ENCODE peak calls at places on chromosome 18, in four cellular contexts. One of them, this sample, is unnamed.

GRCh38 chr18:22001912-22002487 is 167.4 kb upstream of the GATA6 start:
- DNase-seq in AG09319: no peak
- DNase-seq in kidney epithelial cell: no peak
- DNase-seq in hepatocyte: peak
- DNase-seq in this sample: no peak

GRCh38 chr18:75588412-75588811 is 160.9 kb upstream of the SMIM21 start:
- DNase-seq in AG09319: no peak
- DNase-seq in kidney epithelial cell: no peak
- DNase-seq in hepatocyte: no peak
- DNase-seq in this sample: no peak

GRCh38 chr18:2955966-2956521 is 56.9 kb downstream of the LPIN2 start:
- DNase-seq in AG09319: peak
- DNase-seq in hepatocyte: no peak
- DNase-seq in kidney epithelial cell: no peak
- DNase-seq in this sample: no peak

GRCh38 chr18:48683661-48684060 is 144.8 kb downstream of the CTIF start:
- DNase-seq in AG09319: no peak
- DNase-seq in hepatocyte: no peak
- DNase-seq in kidney epithelial cell: no peak
- DNase-seq in this sample: no peak

GRCh38 chr18:76459687-76460350 is 35.2 kb downstream of the ZNF516 start:
- DNase-seq in hepatocyte: peak
- DNase-seq in kidney epithelial cell: peak
- DNase-seq in AG09319: peak
- DNase-seq in this sample: no peak

GRCh38 chr18:67515987-67516431 is 511 bp downstream of the DSEL start:
- DNase-seq in hepatocyte: peak
- DNase-seq in AG09319: peak
- DNase-seq in kidney epithelial cell: peak
- DNase-seq in this sample: peak

GRCh38 chr18:44887227-44887631 is 206.5 kb downstream of the SETBP1 start:
- DNase-seq in AG09319: no peak
- DNase-seq in kidney epithelial cell: peak
- DNase-seq in hepatocyte: peak
- DNase-seq in this sample: no peak

GRCh38 chr18:3313685-3314084 is 51.8 kb downstream of the MYL12B start:
- DNase-seq in kidney epithelial cell: no peak
- DNase-seq in AG09319: no peak
- DNase-seq in hepatocyte: no peak
- DNase-seq in this sample: no peak

GRCh38 chr18:74898965-74899364 is 301.3 kb downstream of the ZNF407 start:
- DNase-seq in hepatocyte: no peak
- DNase-seq in kidney epithelial cell: peak
- DNase-seq in AG09319: no peak
- DNase-seq in this sample: no peak

GRCh38 chr18:68438983-68439382 is 275.9 kb downstream of the TMX3 start:
- DNase-seq in AG09319: peak
- DNase-seq in hepatocyte: no peak
- DNase-seq in kidney epithelial cell: no peak
- DNase-seq in this sample: no peak

DNA sequence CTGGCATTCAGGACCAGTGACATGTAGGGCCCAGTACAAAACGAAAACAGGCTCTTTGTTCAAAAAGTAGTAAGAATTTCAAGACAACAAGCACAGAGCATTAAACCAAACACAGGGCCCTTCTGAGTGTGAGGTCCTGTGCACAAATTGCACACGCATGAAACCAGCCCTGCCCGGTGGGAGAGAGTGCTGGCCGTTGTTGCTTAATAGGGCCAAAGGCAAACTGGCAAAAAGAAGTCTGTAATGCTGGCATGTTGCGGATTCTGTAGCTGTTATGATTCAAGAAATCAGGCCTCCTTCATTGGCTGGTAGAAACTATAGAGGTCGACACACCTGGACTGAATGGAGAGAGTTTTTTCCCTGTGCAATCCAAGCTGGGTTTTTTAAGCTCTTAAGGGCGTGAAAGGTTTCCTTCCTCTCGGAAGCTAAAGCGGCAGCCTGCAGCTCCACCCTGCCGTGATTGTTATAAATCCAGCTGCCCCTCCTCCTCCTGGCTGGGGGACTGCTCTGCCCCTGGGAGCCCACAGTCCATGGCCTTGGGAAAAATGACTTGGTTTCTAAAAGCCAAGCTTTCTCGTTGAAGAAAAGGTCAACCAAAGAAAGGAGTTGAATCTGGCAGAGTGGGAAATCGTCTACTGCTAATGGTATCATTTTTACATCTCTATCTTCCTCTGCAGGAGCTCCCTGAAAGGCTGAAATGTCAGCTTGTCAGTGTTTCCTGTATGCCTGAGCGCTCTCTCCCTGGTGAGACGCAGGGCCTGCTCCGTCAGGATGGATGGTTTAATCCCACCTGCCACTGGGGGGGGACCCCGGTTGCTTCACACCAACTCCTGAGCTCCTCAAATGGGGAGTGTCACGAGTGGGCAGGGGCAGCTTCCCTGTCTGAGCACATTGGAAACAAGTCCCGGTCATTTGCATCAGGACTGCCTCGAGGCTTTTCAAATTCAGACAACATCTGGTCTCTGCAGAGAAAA is 143.6 kb downstream of the ALPK2 start:
- DNase-seq in AG09319: no peak
- DNase-seq in hepatocyte: peak
- DNase-seq in kidney epithelial cell: no peak
- DNase-seq in this sample: peak
- TF ChIP-seq CTCF in AG09319: no peak
- TF ChIP-seq CTCF in hepatocyte: peak
- TF ChIP-seq CTCF in kidney epithelial cell: no peak
- TF ChIP-seq CTCF in this sample: no peak

DNA sequence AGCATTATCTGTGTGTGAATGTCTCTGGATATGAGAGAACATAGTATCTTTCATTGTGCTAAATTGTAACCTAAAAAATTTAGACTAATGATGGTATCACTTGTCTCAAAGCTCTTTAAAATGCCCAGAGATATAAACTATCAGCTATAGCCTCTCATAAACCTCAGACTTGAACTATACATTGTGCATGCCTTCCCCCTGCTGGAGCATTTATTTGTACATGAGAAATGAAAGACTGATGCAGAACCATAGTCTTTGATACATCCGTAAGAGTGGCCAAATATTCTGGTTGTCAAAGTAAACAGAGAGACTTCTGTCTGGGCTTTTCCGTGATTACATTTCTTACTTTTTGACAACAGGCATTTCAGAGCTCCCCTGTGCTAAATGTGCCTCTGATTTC is 71.9 kb upstream of the CCDC68 start:
- DNase-seq in kidney epithelial cell: no peak
- DNase-seq in AG09319: no peak
- DNase-seq in hepatocyte: no peak
- DNase-seq in this sample: no peak
- TF ChIP-seq CTCF in kidney epithelial cell: no peak
- TF ChIP-seq CTCF in AG09319: no peak
- TF ChIP-seq CTCF in hepatocyte: no peak
- TF ChIP-seq CTCF in this sample: no peak

GRCh38 chr18:37554399-37554787 is 11.2 kb downstream of the CELF4 start:
- DNase-seq in AG09319: no peak
- DNase-seq in hepatocyte: no peak
- DNase-seq in kidney epithelial cell: no peak
- DNase-seq in this sample: no peak

GRCh38 chr18:37551249-37551648 is 14.3 kb downstream of the CELF4 start:
- DNase-seq in hepatocyte: no peak
- DNase-seq in AG09319: no peak
- DNase-seq in kidney epithelial cell: no peak
- DNase-seq in this sample: no peak

GRCh38 chr18:37552296-37552695 is 13.3 kb downstream of the CELF4 start:
- DNase-seq in hepatocyte: no peak
- DNase-seq in AG09319: no peak
- DNase-seq in kidney epithelial cell: no peak
- DNase-seq in this sample: no peak

GRCh38 chr18:37551846-37552245 is 13.8 kb downstream of the CELF4 start:
- DNase-seq in kidney epithelial cell: no peak
- DNase-seq in AG09319: no peak
- DNase-seq in hepatocyte: no peak
- DNase-seq in this sample: no peak

GRCh38 chr18:37553633-37554398 is 11.8 kb downstream of the CELF4 start:
- DNase-seq in AG09319: no peak
- DNase-seq in kidney epithelial cell: no peak
- DNase-seq in hepatocyte: peak
- DNase-seq in this sample: peak
- TF ChIP-seq CTCF in AG09319: no peak
- TF ChIP-seq CTCF in kidney epithelial cell: peak
- TF ChIP-seq CTCF in hepatocyte: peak
- TF ChIP-seq CTCF in this sample: peak

DNA sequence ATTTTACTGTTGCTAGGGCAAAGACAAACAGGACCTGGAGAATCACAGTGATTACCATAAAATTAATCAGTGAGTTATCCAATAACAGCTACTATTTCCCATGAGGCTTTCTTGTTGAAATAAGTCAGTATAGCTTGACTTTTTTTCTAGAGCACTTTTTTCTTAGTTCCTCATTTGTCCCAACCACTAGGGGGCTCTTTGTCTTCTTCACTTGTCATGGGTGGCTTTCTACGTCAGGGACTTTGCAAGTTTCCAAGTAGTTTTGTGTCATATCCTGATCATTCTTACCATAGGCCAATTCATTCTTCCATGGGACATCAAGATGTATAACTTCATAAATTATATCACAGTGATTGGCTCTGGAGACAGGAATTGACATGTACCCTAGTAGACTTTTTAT is 1019.6 kb upstream of the PIK3C3 start:
- DNase-seq in kidney epithelial cell: no peak
- DNase-seq in AG09319: no peak
- DNase-seq in hepatocyte: peak
- DNase-seq in this sample: peak
- TF ChIP-seq CTCF in kidney epithelial cell: peak
- TF ChIP-seq CTCF in AG09319: no peak
- TF ChIP-seq CTCF in hepatocyte: peak
- TF ChIP-seq CTCF in this sample: peak

GRCh38 chr18:832085-832681 is 20.1 kb upstream of the YES1 start:
- DNase-seq in kidney epithelial cell: no peak
- DNase-seq in hepatocyte: peak
- DNase-seq in AG09319: no peak
- DNase-seq in this sample: peak
- TF ChIP-seq CTCF in kidney epithelial cell: no peak
- TF ChIP-seq CTCF in hepatocyte: peak
- TF ChIP-seq CTCF in AG09319: no peak
- TF ChIP-seq CTCF in this sample: no peak

GRCh38 chr18:50619833-50620232 is 59.9 kb downstream of the MAPK4 start:
- DNase-seq in kidney epithelial cell: no peak
- DNase-seq in AG09319: no peak
- DNase-seq in hepatocyte: no peak
- DNase-seq in this sample: no peak

GRCh38 chr18:50623694-50624352 is 63.9 kb downstream of the MAPK4 start:
- DNase-seq in AG09319: no peak
- DNase-seq in kidney epithelial cell: no peak
- DNase-seq in hepatocyte: no peak
- DNase-seq in this sample: no peak

GRCh38 chr18:50620319-50620718 is 60.4 kb downstream of the MAPK4 start:
- DNase-seq in AG09319: no peak
- DNase-seq in kidney epithelial cell: no peak
- DNase-seq in hepatocyte: no peak
- DNase-seq in this sample: no peak

GRCh38 chr18:50622865-50623393 is 63.0 kb downstream of the MAPK4 start:
- DNase-seq in hepatocyte: no peak
- DNase-seq in kidney epithelial cell: no peak
- DNase-seq in AG09319: no peak
- DNase-seq in this sample: no peak

GRCh38 chr18:50622320-50622719 is 62.4 kb downstream of the MAPK4 start:
- DNase-seq in AG09319: no peak
- DNase-seq in kidney epithelial cell: no peak
- DNase-seq in hepatocyte: no peak
- DNase-seq in this sample: no peak
- TF ChIP-seq CTCF in AG09319: no peak
- TF ChIP-seq CTCF in kidney epithelial cell: no peak
- TF ChIP-seq CTCF in hepatocyte: no peak
- TF ChIP-seq CTCF in this sample: no peak

GRCh38 chr18:46555724-46556123 is 101.3 kb downstream of the LOXHD1 start:
- DNase-seq in AG09319: no peak
- DNase-seq in kidney epithelial cell: no peak
- DNase-seq in hepatocyte: peak
- DNase-seq in this sample: peak
- TF ChIP-seq CTCF in AG09319: peak
- TF ChIP-seq CTCF in kidney epithelial cell: peak
- TF ChIP-seq CTCF in hepatocyte: peak
- TF ChIP-seq CTCF in this sample: peak

GRCh38 chr18:35780937-35781336 is 191.5 kb upstream of the RMP24 start:
- DNase-seq in AG09319: no peak
- DNase-seq in hepatocyte: no peak
- DNase-seq in kidney epithelial cell: no peak
- DNase-seq in this sample: no peak
- TF ChIP-seq CTCF in AG09319: no peak
- TF ChIP-seq CTCF in hepatocyte: no peak
- TF ChIP-seq CTCF in kidney epithelial cell: no peak
- TF ChIP-seq CTCF in this sample: no peak

This sample was measured in endothelial cell.